ENCODE peak calls at places on chromosomes 13 and 19, in eight cellular contexts. K is adrenal gland; G is neuronal stem cell; Y is left ventricle myocardium inferior; H is CD8-positive, alpha-beta memory T cell; W is mammary epithelial cell; V is prostate gland; U is CD8-positive, alpha-beta T cell. M is an unnamed sample. For H3K4me1 and H3K27me3, the result is how much of the 10 kb centered on the place peaks cover.

GRCh38 chr13:97855570-97855970 is 97.9 kb upstream of the IPO5 start:
- DNase-seq in K (peak), G (peak), Y (no peak), H (no peak), W (peak), V (peak), U (no peak), M (peak)

GRCh38 chr13:20702530-20702929 is 969 bp upstream of the IL17D start:
- DNase-seq in K (no peak), G (no peak), Y (no peak), H (no peak), W (no peak), V (no peak), U (no peak), M (no peak)

GRCh38 chr19:13834308-13834790 is 39.1 kb downstream of the ZSWIM4 start:
- DNase-seq in K (no peak), G (no peak), Y (no peak), H (no peak), W (peak), V (no peak), U (no peak), M (no peak)

GRCh38 chr19:8491574-8491973 is 10.9 kb downstream of the PRAM1 start:
- DNase-seq in K (no peak), G (no peak), Y (no peak), H (no peak), W (no peak), V (no peak), U (no peak), M (no peak)

GRCh38 chr13:36848228-36848982 is 29.4 kb downstream of the RFXAP start:
- DNase-seq in K (no peak), G (no peak), Y (no peak), H (no peak), W (no peak), V (no peak), U (no peak), M (peak)

GRCh38 chr13:21435710-21436151 is 23.4 kb downstream of the ZDHHC20 start:
- DNase-seq in K (peak), G (no peak), Y (peak), H (peak), W (peak), V (peak), U (no peak), M (no peak)

GRCh38 chr19:55340144-55340783 is 588 bp downstream of the KMT5C start:
- DNase-seq in K (peak), G (no peak), Y (no peak), H (peak), W (no peak), V (no peak), U (peak), M (peak)

GRCh38 chr13:63636231-63636993 is 2220.8 kb upstream of the PCDH20 start:
- DNase-seq in K (no peak), G (no peak), Y (no peak), H (no peak), W (no peak), V (no peak), U (no peak), M (no peak)

GRCh38 chr13:46593403-46593802 is 40.4 kb downstream of the LRCH1 start:
- DNase-seq in K (no peak), G (no peak), Y (no peak), H (no peak), W (no peak), V (no peak), U (peak), M (no peak)

GRCh38 chr13:66477816-66478215 is 752.3 kb downstream of the PCDH9 start:
- DNase-seq in K (no peak), G (no peak), Y (no peak), H (no peak), W (no peak), V (no peak), U (no peak), M (no peak)

GRCh38 chr19:46009530-46010510 is 13.0 kb downstream of the PGLYRP1 start:
- DNase-seq in K (peak), G (peak), Y (peak), H (peak), W (peak), V (peak), U (peak), M (peak)

GRCh38 chr13:110408286-110408685 is 101.2 kb downstream of the COL4A2 start:
- DNase-seq in K (no peak), G (no peak), Y (no peak), H (no peak), W (no peak), V (no peak), U (no peak), M (no peak)

GRCh38 chr19:37931941-37932655 is 25.1 kb downstream of the SIPA1L3 start:
- DNase-seq in K (no peak), G (peak), Y (peak), H (no peak), W (peak), V (peak), U (no peak), M (peak)

GRCh38 chr19:28977826-28978225 is 235.1 kb downstream of the UQCRFS1 start:
- DNase-seq in K (no peak), G (no peak), Y (no peak), H (no peak), W (no peak), V (no peak), U (no peak), M (no peak)

GRCh38 chr19:18339703-18340102 is 695 bp upstream of the PGPEP1 start:
- DNase-seq in K (no peak), G (no peak), Y (no peak), H (no peak), W (no peak), V (no peak), U (no peak), M (peak)

GRCh38 chr19:6891761-6892385 is 4.5 kb downstream of the ADGRE1 start:
- DNase-seq in K (no peak), G (no peak), Y (no peak), H (no peak), W (no peak), V (no peak), U (no peak), M (no peak)

DNA sequence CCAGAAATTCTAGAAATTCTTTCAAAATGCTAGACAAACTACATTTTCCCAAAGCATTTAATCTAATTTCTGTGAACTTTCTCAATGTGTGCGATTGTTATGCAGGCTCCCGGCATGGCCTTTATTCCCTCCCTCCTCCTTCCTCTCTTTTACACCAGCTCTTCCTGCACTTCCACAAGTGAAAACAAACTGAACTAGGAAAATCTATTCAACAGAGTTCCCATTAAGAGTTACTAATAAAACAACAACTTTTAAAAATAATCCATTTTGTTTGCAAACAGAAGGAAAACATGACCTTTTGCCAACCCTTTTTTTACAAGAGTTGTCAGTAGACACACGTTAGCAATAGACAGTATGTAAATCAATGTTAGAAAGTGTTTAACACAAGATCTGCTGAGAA is 98.2 kb downstream of the FOXO1 start:
- DNase-seq in K (no peak), G (no peak), Y (no peak), H (no peak), W (no peak), V (no peak), U (no peak), M (no peak)
- H3K4me1 ChIP-seq in K (under half), G (under half), Y (half or more), H (half or more), W (under half), V (under half), U (half or more), M (under half)

DNA sequence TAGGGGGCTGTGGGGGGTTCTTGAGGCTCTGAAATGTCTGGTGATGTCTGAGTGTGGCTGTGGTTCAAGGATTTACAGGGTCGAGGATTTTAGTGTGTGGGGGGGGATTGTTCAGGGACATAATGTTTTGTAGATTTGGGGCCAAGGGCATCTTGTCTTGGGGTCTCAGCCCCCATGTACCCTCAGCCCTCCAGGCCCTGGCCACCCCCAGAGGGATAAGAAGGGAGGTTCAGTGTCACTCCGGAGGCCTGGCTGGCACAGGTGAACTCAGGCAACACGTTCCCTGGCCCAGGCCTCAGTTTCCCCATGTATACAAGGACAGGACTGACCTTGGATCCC is 2.4 kb upstream of the APC2 start:
- DNase-seq in K (no peak), G (no peak), Y (no peak), H (no peak), W (no peak), V (no peak), U (no peak), M (no peak)
- H3K27me3 ChIP-seq in K (half or more), G (under half), Y (half or more), H (under half), W (under half), V (half or more), U (under half), M (under half)

DNA sequence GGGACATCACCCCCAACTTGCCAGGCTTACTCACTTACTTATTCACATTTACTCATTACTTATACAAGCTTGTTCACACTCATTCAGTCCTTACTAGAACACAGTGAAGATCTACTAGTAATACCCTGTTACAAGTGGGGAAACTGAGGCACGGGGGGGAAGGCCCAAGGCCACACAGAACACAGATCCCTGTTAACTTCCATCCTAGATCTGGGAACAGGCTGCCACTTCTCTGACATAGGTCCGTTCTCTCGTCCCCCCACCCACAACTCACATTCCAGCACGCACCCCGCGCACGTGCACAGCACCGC is 1.5 kb upstream of the NRTN start:
- DNase-seq in K (no peak), G (no peak), Y (no peak), H (no peak), W (no peak), V (no peak), U (no peak), M (no peak)
- H3K4me1 ChIP-seq in K (under half), G (under half), Y (under half), H (under half), W (under half), V (under half), U (under half), M (under half)

DNA sequence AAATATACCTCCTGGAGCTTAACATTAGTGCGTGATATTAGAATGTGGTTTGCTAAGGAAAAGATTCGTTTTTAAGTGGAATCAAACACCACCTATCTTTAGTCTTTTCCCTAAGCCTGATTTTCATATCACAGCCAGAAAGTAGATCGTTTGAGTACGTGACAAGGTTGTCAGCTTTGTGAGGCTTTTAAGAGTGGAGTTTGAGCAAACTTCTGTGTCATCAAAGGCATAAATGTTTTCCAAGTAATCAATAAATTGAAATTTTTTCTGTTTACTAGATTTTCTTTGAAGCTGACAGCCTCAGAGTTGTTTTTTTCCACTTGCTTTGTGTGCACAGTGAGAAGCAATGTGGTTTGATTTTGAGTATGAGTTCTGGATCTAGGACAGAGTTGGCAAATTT is 6.5 kb upstream of the ZNF331 start:
- DNase-seq in K (no peak), G (no peak), Y (no peak), H (no peak), W (no peak), V (no peak), U (no peak), M (no peak)
- H3K27me3 ChIP-seq in K (under half), G (under half), Y (under half), H (under half), W (under half), V (under half), U (under half), M (under half)

GRCh38 chr19:48053856-48054255 is 10.0 kb upstream of the CABP5 start:
- DNase-seq in K (no peak), G (no peak), Y (no peak), H (no peak), W (peak), V (no peak), U (no peak), M (no peak)
- H3K4me1 ChIP-seq in K (under half), G (under half), Y (under half), H (under half), W (under half), V (under half), U (under half), M (under half)

M was measured in SJCRH30.